ENCODE peak calls at places on chromosomes 11 and 22, in four cellular contexts. One of them, this sample, is unnamed.

GRCh38 chr11:95230054-95231034 is 658 bp downstream of the SESN3 start:
- DNase-seq in IMR-90: no peak
- DNase-seq in mesendoderm: peak
- DNase-seq in H1: peak
- DNase-seq in this sample: peak

GRCh38 chr11:15780837-15781236 is 575.5 kb downstream of the SOX6 start:
- DNase-seq in mesendoderm: no peak
- DNase-seq in IMR-90: no peak
- DNase-seq in H1: no peak
- DNase-seq in this sample: no peak

GRCh38 chr11:36509265-36509664 is 807 bp downstream of the TRAF6 start:
- DNase-seq in mesendoderm: peak
- DNase-seq in IMR-90: peak
- DNase-seq in H1: no peak
- DNase-seq in this sample: no peak

GRCh38 chr11:45062974-45063635 is 83.3 kb upstream of the PRDM11 start:
- DNase-seq in H1: no peak
- DNase-seq in mesendoderm: no peak
- DNase-seq in IMR-90: no peak
- DNase-seq in this sample: no peak

GRCh38 chr22:37639070-37639760 is at the start of gene SH3BP1:
- DNase-seq in IMR-90: no peak
- DNase-seq in H1: peak
- DNase-seq in mesendoderm: peak
- DNase-seq in this sample: peak

GRCh38 chr22:21624880-21625791 is 4.7 kb downstream of the YDJC start:
- DNase-seq in mesendoderm: no peak
- DNase-seq in IMR-90: no peak
- DNase-seq in H1: no peak
- DNase-seq in this sample: no peak

GRCh38 chr22:37186228-37186996 is 1.6 kb downstream of the C1QTNF6 start:
- DNase-seq in H1: peak
- DNase-seq in IMR-90: peak
- DNase-seq in mesendoderm: peak
- DNase-seq in this sample: peak

GRCh38 chr11:68416070-68416578 is 44.4 kb upstream of the PPP6R3 start:
- DNase-seq in IMR-90: no peak
- DNase-seq in H1: no peak
- DNase-seq in mesendoderm: no peak
- DNase-seq in this sample: no peak

GRCh38 chr11:5390210-5390609 is 6.6 kb downstream of the OR51M1 start:
- DNase-seq in mesendoderm: no peak
- DNase-seq in IMR-90: no peak
- DNase-seq in H1: no peak
- DNase-seq in this sample: no peak

GRCh38 chr22:22587577-22588188 is 28.6 kb upstream of the PRAME start:
- DNase-seq in H1: no peak
- DNase-seq in mesendoderm: no peak
- DNase-seq in IMR-90: no peak
- DNase-seq in this sample: no peak

GRCh38 chr22:44594951-44595350 is 96.9 kb upstream of the RTL6 start:
- DNase-seq in IMR-90: peak
- DNase-seq in H1: no peak
- DNase-seq in mesendoderm: no peak
- DNase-seq in this sample: no peak

GRCh38 chr22:44591146-44591790 is 93.2 kb upstream of the RTL6 start:
- DNase-seq in mesendoderm: no peak
- DNase-seq in IMR-90: no peak
- DNase-seq in H1: no peak
- DNase-seq in this sample: no peak

GRCh38 chr22:44590291-44590690 is 92.3 kb upstream of the RTL6 start:
- DNase-seq in mesendoderm: no peak
- DNase-seq in H1: no peak
- DNase-seq in IMR-90: no peak
- DNase-seq in this sample: no peak

GRCh38 chr22:44589831-44590230 is 91.8 kb upstream of the RTL6 start:
- DNase-seq in H1: no peak
- DNase-seq in IMR-90: no peak
- DNase-seq in mesendoderm: no peak
- DNase-seq in this sample: no peak

GRCh38 chr22:44592466-44593180 is 94.6 kb upstream of the RTL6 start:
- DNase-seq in IMR-90: no peak
- DNase-seq in mesendoderm: no peak
- DNase-seq in H1: no peak
- DNase-seq in this sample: no peak
- H2BK5ac ChIP-seq in IMR-90: no peak
- H2BK5ac ChIP-seq in mesendoderm: no peak
- H2BK5ac ChIP-seq in H1: no peak
- H2BK5ac ChIP-seq in this sample: no peak

DNA sequence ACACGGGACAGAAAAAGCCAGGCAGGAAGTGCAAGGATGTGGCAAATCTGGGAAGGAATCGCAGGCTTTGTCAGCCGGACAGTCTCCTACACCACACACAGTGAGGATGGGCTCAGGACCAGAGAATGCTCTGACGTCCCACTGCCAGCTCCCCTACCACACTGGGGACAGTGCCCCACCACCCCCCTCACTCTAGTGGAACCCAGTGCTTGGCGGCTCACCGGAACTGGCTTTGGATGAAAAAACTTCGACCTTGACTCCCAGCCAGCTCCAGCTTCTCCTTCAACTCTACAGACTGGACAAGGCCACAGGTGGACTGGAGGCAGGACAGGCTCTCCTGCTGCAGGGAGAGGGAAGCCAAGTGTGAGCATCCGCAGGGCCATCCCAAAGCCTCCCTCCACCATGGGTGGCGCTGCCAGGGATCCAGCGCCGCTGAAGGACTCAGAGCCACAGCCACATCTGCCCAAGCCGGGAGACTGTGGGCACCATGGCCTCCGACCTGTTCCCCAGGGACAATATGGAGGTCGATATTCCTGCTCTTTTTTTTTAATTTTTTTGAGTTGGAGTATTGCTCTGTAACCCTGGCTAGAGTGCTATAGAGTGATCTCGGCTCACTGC is 24.0 kb downstream of the SERHL2 start:
- DNase-seq in IMR-90: no peak
- DNase-seq in mesendoderm: no peak
- DNase-seq in H1: no peak
- DNase-seq in this sample: no peak
- H4K5ac ChIP-seq in IMR-90: no peak
- H4K5ac ChIP-seq in mesendoderm: no peak
- H4K5ac ChIP-seq in H1: no peak
- H4K5ac ChIP-seq in this sample: no peak

GRCh38 chr11:121437686-121438078 is 14.4 kb upstream of the SORL1 start:
- DNase-seq in H1: no peak
- DNase-seq in IMR-90: no peak
- DNase-seq in mesendoderm: no peak
- DNase-seq in this sample: no peak

GRCh38 chr11:121439759-121440158 is 12.4 kb upstream of the SORL1 start:
- DNase-seq in H1: no peak
- DNase-seq in mesendoderm: no peak
- DNase-seq in IMR-90: no peak
- DNase-seq in this sample: no peak

GRCh38 chr11:121437018-121437685 is 15.0 kb upstream of the SORL1 start:
- DNase-seq in H1: no peak
- DNase-seq in IMR-90: peak
- DNase-seq in mesendoderm: no peak
- DNase-seq in this sample: no peak

GRCh38 chr11:121441533-121441932 is 10.6 kb upstream of the SORL1 start:
- DNase-seq in IMR-90: no peak
- DNase-seq in mesendoderm: no peak
- DNase-seq in H1: no peak
- DNase-seq in this sample: no peak

GRCh38 chr11:121439337-121439736 is 12.8 kb upstream of the SORL1 start:
- DNase-seq in mesendoderm: no peak
- DNase-seq in H1: no peak
- DNase-seq in IMR-90: no peak
- DNase-seq in this sample: no peak
- H2BK5ac ChIP-seq in mesendoderm: no peak
- H2BK5ac ChIP-seq in H1: no peak
- H2BK5ac ChIP-seq in IMR-90: no peak
- H2BK5ac ChIP-seq in this sample: no peak

GRCh38 chr22:43833286-43834240 is 21.5 kb upstream of the EFCAB6 start:
- DNase-seq in IMR-90: no peak
- DNase-seq in mesendoderm: no peak
- DNase-seq in H1: no peak
- DNase-seq in this sample: no peak

GRCh38 chr22:43837666-43838065 is 24.6 kb downstream of the SULT4A1 start:
- DNase-seq in mesendoderm: no peak
- DNase-seq in H1: no peak
- DNase-seq in IMR-90: no peak
- DNase-seq in this sample: no peak

GRCh38 chr22:43835736-43836135 is 23.6 kb upstream of the EFCAB6 start:
- DNase-seq in H1: no peak
- DNase-seq in IMR-90: no peak
- DNase-seq in mesendoderm: no peak
- DNase-seq in this sample: no peak

GRCh38 chr22:43832393-43833265 is 20.5 kb upstream of the EFCAB6 start:
- DNase-seq in H1: no peak
- DNase-seq in mesendoderm: no peak
- DNase-seq in IMR-90: no peak
- DNase-seq in this sample: no peak

GRCh38 chr22:43835166-43835565 is 23.1 kb upstream of the EFCAB6 start:
- DNase-seq in H1: no peak
- DNase-seq in mesendoderm: no peak
- DNase-seq in IMR-90: no peak
- DNase-seq in this sample: no peak
- H4K5ac ChIP-seq in H1: no peak
- H4K5ac ChIP-seq in mesendoderm: no peak
- H4K5ac ChIP-seq in IMR-90: no peak
- H4K5ac ChIP-seq in this sample: no peak

GRCh38 chr11:65498977-65499712 is at the start of gene MALAT1:
- DNase-seq in mesendoderm: peak
- DNase-seq in H1: peak
- DNase-seq in IMR-90: peak
- DNase-seq in this sample: peak

GRCh38 chr11:65499713-65500261 is 942 bp downstream of the MALAT1 start:
- DNase-seq in IMR-90: no peak
- DNase-seq in mesendoderm: no peak
- DNase-seq in H1: no peak
- DNase-seq in this sample: no peak

GRCh38 chr11:65497141-65498041 is 1.5 kb upstream of the MALAT1 start:
- DNase-seq in H1: peak
- DNase-seq in IMR-90: peak
- DNase-seq in mesendoderm: peak
- DNase-seq in this sample: peak

GRCh38 chr11:65498727-65498976 is 193 bp upstream of the MALAT1 start:
- DNase-seq in IMR-90: no peak
- DNase-seq in H1: no peak
- DNase-seq in mesendoderm: no peak
- DNase-seq in this sample: no peak

DNA sequence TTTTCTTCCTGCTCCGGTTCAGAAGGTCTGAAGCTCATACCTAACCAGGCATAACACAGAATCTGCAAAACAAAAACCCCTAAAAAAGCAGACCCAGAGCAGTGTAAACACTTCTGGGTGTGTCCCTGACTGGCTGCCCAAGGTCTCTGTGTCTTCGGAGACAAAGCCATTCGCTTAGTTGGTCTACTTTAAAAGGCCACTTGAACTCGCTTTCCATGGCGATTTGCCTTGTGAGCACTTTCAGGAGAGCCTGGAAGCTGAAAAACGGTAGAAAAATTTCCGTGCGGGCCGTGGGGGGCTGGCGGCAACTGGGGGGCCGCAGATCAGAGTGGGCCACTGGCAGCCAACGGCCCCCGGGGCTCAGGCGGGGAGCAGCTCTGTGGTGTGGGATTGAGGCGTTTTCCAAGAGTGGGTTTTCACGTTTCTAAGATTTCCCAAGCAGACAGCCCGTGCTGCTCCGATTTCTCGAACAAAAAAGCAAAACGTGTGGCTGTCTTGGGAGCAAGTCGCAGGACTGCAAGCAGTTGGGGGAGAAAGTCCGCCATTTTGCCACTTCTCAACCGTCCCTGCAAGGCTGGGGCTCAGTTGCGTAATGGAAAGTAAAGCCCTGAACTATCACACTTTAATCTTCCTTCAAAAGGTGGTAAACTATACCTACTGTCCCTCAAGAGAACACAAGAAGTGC is 661 bp upstream of the MALAT1 start:
- DNase-seq in IMR-90: peak
- DNase-seq in mesendoderm: peak
- DNase-seq in H1: peak
- DNase-seq in this sample: no peak
- H2BK5ac ChIP-seq in IMR-90: peak
- H2BK5ac ChIP-seq in mesendoderm: peak
- H2BK5ac ChIP-seq in H1: peak
- H2BK5ac ChIP-seq in this sample: peak

DNA sequence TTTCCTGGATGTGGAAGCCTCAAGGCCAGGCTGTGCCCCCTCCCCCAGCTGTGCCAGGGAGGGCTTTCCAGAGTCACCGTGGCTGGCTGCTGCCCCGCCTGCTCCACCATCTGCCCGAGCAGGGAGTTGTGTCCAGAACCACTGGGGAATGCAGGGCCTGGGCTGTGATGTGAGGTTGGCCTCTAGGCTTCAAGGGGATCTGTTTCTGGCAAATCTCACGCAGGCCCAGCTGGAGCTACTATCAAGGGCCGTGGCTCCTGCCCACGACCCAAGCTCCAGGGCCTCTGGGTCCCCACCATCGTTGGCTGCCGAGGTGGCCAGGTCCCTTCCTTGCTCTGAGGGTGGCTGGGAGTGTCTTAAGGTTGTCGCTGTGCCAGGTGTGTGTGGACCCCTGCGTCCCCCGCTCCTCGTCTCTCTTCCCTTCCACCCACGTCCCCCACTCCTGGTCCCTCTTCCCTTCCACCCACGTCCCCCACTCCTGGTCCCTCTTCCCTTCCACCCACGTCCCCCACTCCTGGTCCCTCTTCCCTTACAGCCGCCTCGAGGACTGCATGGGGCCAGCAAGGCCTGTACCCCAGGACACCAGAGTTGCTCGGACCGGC is 6.1 kb downstream of the BRSK2 start:
- DNase-seq in IMR-90: no peak
- DNase-seq in mesendoderm: no peak
- DNase-seq in H1: no peak
- DNase-seq in this sample: no peak
- H4K5ac ChIP-seq in IMR-90: no peak
- H4K5ac ChIP-seq in mesendoderm: no peak
- H4K5ac ChIP-seq in H1: no peak
- H4K5ac ChIP-seq in this sample: no peak

DNA sequence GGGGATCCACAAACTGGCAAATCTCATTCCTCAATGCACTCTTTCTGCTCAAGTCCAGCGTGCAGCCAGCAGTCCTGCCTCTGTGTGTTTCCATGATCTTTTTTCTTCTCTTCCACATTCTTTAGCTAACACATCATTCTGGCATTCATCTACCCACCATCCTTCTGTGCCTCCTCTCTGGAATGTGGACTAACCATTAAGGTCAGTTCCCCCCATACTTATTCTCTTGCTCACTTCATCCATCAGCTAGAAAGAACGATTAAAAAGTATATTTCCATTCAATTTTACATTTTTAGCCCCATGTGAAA is 7.8 kb downstream of the KIRREL3 start:
- DNase-seq in H1: no peak
- DNase-seq in IMR-90: peak
- DNase-seq in mesendoderm: peak
- DNase-seq in this sample: no peak
- H2BK5ac ChIP-seq in H1: no peak
- H2BK5ac ChIP-seq in IMR-90: peak
- H2BK5ac ChIP-seq in mesendoderm: no peak
- H2BK5ac ChIP-seq in this sample: no peak